ENCODE peak calls at places on chromosome 17, in six cellular contexts. One of them, this sample, is unnamed.

GRCh38 chr17:58191259-58191896 is 1.1 kb upstream of the EPX start:
- DNase-seq in neuronal stem cell: no peak
- DNase-seq in IMR-90: no peak
- DNase-seq in trophoblast cell: no peak
- DNase-seq in H9: no peak
- DNase-seq in H1: no peak
- DNase-seq in this sample: no peak

GRCh38 chr17:9181640-9182039 is 160.3 kb downstream of the NTN1 start:
- DNase-seq in neuronal stem cell: no peak
- DNase-seq in IMR-90: no peak
- DNase-seq in trophoblast cell: no peak
- DNase-seq in H9: no peak
- DNase-seq in H1: no peak
- DNase-seq in this sample: no peak

GRCh38 chr17:13346081-13346533 is 255.6 kb downstream of the HS3ST3A1 start:
- DNase-seq in neuronal stem cell: no peak
- DNase-seq in IMR-90: peak; percentile 97
- DNase-seq in trophoblast cell: no peak
- DNase-seq in H9: peak; percentile 71
- DNase-seq in H1: no peak
- DNase-seq in this sample: peak; percentile 93

GRCh38 chr17:19376799-19377198 is 1.5 kb upstream of the MAPK7 start:
- DNase-seq in neuronal stem cell: no peak
- DNase-seq in IMR-90: no peak
- DNase-seq in trophoblast cell: peak; percentile 15
- DNase-seq in H9: no peak
- DNase-seq in H1: no peak
- DNase-seq in this sample: no peak

GRCh38 chr17:61407211-61407911 is 7.7 kb downstream of the TBX2 start:
- DNase-seq in neuronal stem cell: no peak
- DNase-seq in IMR-90: peak; percentile 31
- DNase-seq in trophoblast cell: no peak
- DNase-seq in H9: peak; percentile 29
- DNase-seq in H1: no peak
- DNase-seq in this sample: no peak

GRCh38 chr17:48620497-48621139 is 5.5 kb upstream of the HOXB8 start:
- DNase-seq in neuronal stem cell: no peak
- DNase-seq in IMR-90: no peak
- DNase-seq in trophoblast cell: no peak
- DNase-seq in H9: no peak
- DNase-seq in H1: no peak
- DNase-seq in this sample: peak; percentile 69

GRCh38 chr17:16417896-16418683 is 2.7 kb downstream of the TRPV2 start:
- DNase-seq in neuronal stem cell: no peak
- DNase-seq in IMR-90: peak; percentile 28
- DNase-seq in trophoblast cell: no peak
- DNase-seq in H9: no peak
- DNase-seq in H1: no peak
- DNase-seq in this sample: peak; percentile 43

GRCh38 chr17:27506348-27507218 is 50.3 kb downstream of the KSR1 start:
- DNase-seq in neuronal stem cell: no peak
- DNase-seq in IMR-90: no peak
- DNase-seq in trophoblast cell: peak; percentile 94
- DNase-seq in H9: peak; percentile 82
- DNase-seq in H1: no peak
- DNase-seq in this sample: no peak

GRCh38 chr17:58330997-58331814 is 2.6 kb upstream of the TSPOAP1 start:
- DNase-seq in neuronal stem cell: no peak
- DNase-seq in IMR-90: no peak
- DNase-seq in trophoblast cell: no peak
- DNase-seq in H9: peak; percentile 42
- DNase-seq in H1: no peak
- DNase-seq in this sample: no peak

GRCh38 chr17:7822126-7822525 is 11.9 kb upstream of the KDM6B start:
- DNase-seq in neuronal stem cell: no peak
- DNase-seq in IMR-90: no peak
- DNase-seq in trophoblast cell: no peak
- DNase-seq in H9: peak; percentile 22
- DNase-seq in H1: no peak
- DNase-seq in this sample: no peak

GRCh38 chr17:7824021-7824924 is 9.7 kb upstream of the KDM6B start:
- DNase-seq in neuronal stem cell: no peak
- DNase-seq in IMR-90: no peak
- DNase-seq in trophoblast cell: no peak
- DNase-seq in H9: no peak
- DNase-seq in H1: no peak
- DNase-seq in this sample: no peak

GRCh38 chr17:7820231-7820630 is 13.8 kb upstream of the KDM6B start:
- DNase-seq in neuronal stem cell: no peak
- DNase-seq in IMR-90: no peak
- DNase-seq in trophoblast cell: no peak
- DNase-seq in H9: no peak
- DNase-seq in H1: no peak
- DNase-seq in this sample: no peak

GRCh38 chr17:7823581-7824001 is 10.4 kb upstream of the KDM6B start:
- DNase-seq in neuronal stem cell: no peak
- DNase-seq in IMR-90: no peak
- DNase-seq in trophoblast cell: no peak
- DNase-seq in H9: peak; percentile 80
- DNase-seq in H1: no peak
- DNase-seq in this sample: no peak

DNA sequence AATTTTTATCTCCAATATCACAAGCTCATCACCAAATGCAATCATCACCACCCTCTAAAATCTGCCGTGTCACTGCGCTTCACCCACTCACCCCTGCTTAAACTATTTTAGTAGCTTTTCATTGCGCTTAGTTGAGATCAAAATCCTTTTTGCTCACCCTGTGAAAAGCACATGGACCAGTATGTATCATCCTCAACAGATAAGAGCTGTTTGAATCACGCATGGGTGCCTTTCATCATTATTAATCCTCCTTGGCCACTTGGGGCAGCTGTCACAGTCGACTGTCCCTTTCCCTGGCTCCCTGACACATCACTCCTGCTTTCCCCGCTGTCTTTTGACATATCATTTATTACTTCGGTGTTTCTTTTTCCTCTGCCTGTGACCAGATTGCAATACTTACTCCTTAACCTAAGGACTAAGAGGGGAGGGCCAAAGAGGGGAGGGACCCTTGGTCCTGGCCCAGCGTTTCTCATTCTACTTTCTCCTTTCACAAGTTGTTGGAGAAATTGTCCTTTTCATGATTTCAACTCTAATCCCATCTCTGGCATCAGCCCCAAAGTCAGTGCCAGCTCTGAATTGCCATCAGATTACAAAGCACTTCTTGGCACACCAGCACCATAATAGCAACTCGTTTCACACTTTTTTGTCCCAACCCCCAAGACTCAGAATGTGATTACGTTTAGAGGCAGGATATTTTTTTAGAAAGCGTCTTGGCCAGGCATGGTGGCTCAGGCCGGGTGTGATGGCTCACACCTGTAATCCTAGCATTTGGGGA is 8.6 kb upstream of the KDM6B start:
- DNase-seq in neuronal stem cell: no peak
- DNase-seq in IMR-90: no peak
- DNase-seq in trophoblast cell: no peak
- DNase-seq in H9: peak; percentile 24
- DNase-seq in H1: no peak
- DNase-seq in this sample: peak; percentile 24
- H3K14ac ChIP-seq in neuronal stem cell: no peak overlapping the region
- H3K14ac ChIP-seq in IMR-90: no peak overlapping the region
- H3K14ac ChIP-seq in trophoblast cell: no peak overlapping the region
- H3K14ac ChIP-seq in H9: no peak overlapping the region
- H3K14ac ChIP-seq in H1: no peak overlapping the region
- H3K14ac ChIP-seq in this sample: no peak overlapping the region

DNA sequence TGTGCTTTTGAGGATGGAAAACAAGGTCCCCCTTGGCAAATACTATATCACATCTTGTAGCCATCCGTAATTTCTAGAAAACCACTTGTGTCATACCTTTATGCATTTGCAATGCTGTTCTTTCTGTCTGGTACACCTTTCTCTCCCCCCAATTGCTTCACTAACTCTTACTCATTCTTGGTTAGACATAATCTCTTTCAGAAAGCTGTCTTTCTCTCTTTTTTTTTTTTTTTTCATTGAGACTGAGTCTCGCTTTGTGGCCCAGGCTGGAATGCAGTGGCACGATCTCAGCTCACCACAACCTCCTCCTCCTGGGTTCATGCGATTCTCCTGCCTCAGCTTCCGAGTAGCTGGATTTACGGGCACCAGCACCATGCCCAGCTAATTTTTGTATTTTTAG is 94.9 kb upstream of the C17orf78 start:
- DNase-seq in neuronal stem cell: no peak
- DNase-seq in IMR-90: no peak
- DNase-seq in trophoblast cell: no peak
- DNase-seq in H9: no peak
- DNase-seq in H1: no peak
- DNase-seq in this sample: no peak
- H2AK5ac ChIP-seq in neuronal stem cell: no peak overlapping the region
- H2AK5ac ChIP-seq in IMR-90: no peak overlapping the region
- H2AK5ac ChIP-seq in trophoblast cell: no peak overlapping the region
- H2AK5ac ChIP-seq in H9: no peak overlapping the region
- H2AK5ac ChIP-seq in H1: no peak overlapping the region
- H2AK5ac ChIP-seq in this sample: no peak overlapping the region

GRCh38 chr17:32486091-32486700 is 597 bp upstream of the CDK5R1 start:
- DNase-seq in neuronal stem cell: peak; percentile 77
- DNase-seq in IMR-90: peak; percentile 61
- DNase-seq in trophoblast cell: peak; percentile 72
- DNase-seq in H9: peak; percentile 88
- DNase-seq in H1: peak; percentile 81
- DNase-seq in this sample: peak; percentile 65
- H4K8ac ChIP-seq in neuronal stem cell: no peak overlapping the region
- H4K8ac ChIP-seq in IMR-90: peak overlapping the region; percentile 52
- H4K8ac ChIP-seq in trophoblast cell: peak overlapping the region; percentile 82
- H4K8ac ChIP-seq in H9: no peak overlapping the region
- H4K8ac ChIP-seq in H1: peak overlapping the region; percentile 57
- H4K8ac ChIP-seq in this sample: peak overlapping the region; percentile 84

GRCh38 chr17:78268191-78268874 is 36.9 kb downstream of the TMEM235 start:
- DNase-seq in neuronal stem cell: no peak
- DNase-seq in IMR-90: no peak
- DNase-seq in trophoblast cell: no peak
- DNase-seq in H9: peak; percentile 41
- DNase-seq in H1: peak; percentile 66
- DNase-seq in this sample: no peak

GRCh38 chr17:78267257-78268073 is 36.0 kb downstream of the TMEM235 start:
- DNase-seq in neuronal stem cell: no peak
- DNase-seq in IMR-90: no peak
- DNase-seq in trophoblast cell: no peak
- DNase-seq in H9: peak; percentile 40
- DNase-seq in H1: peak; percentile 54
- DNase-seq in this sample: no peak

GRCh38 chr17:78265121-78265520 is 33.7 kb downstream of the TMEM235 start:
- DNase-seq in neuronal stem cell: no peak
- DNase-seq in IMR-90: no peak
- DNase-seq in trophoblast cell: no peak
- DNase-seq in H9: no peak
- DNase-seq in H1: no peak
- DNase-seq in this sample: no peak

GRCh38 chr17:78266231-78266631 is 34.8 kb downstream of the TMEM235 start:
- DNase-seq in neuronal stem cell: no peak
- DNase-seq in IMR-90: no peak
- DNase-seq in trophoblast cell: no peak
- DNase-seq in H9: no peak
- DNase-seq in H1: no peak
- DNase-seq in this sample: no peak

DNA sequence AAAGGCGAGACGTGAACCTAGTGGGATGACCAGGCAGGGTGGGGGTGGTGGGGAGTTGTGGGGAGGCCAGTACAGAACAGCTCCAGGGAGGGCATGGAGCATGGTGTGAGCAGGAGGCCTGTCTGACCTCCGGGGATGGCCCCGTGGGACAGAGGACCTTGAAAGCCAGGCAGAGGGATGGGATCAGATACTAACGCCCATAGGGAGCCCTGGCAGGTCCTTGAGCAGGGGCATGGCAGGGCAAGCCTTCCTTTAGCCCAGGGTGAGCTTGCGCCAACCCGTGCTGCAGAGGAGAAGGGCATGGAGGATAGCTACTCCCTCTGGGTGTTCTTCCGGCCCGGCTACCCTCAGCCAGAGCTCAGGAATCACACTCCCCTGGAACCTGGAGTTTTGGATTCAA is 35.3 kb downstream of the TMEM235 start:
- DNase-seq in neuronal stem cell: no peak
- DNase-seq in IMR-90: no peak
- DNase-seq in trophoblast cell: no peak
- DNase-seq in H9: peak; percentile 33
- DNase-seq in H1: peak; percentile 48
- DNase-seq in this sample: no peak
- H3K14ac ChIP-seq in neuronal stem cell: no peak overlapping the region
- H3K14ac ChIP-seq in IMR-90: no peak overlapping the region
- H3K14ac ChIP-seq in trophoblast cell: no peak overlapping the region
- H3K14ac ChIP-seq in H9: no peak overlapping the region
- H3K14ac ChIP-seq in H1: no peak overlapping the region
- H3K14ac ChIP-seq in this sample: peak overlapping the region; percentile 79